ENCODE peak calls at places on chromosomes 11 and 22, in five cellular contexts. H is A549, R is dorsolateral prefrontal cortex, W is lung, N is cardiac septum. Y is an unnamed sample.

GRCh38 chr11:97201743-97202612 is 812.2 kb downstream of the JRKL start:
- DNase-seq in H (no peak), R (no peak), W (no peak), N (no peak), Y (no peak)

GRCh38 chr11:129803533-129803932 is 12.1 kb upstream of the TMEM45B start:
- DNase-seq in H (no peak), R (no peak), W (no peak), N (no peak), Y (no peak)

GRCh38 chr22:43230983-43231723 is 44.2 kb upstream of the TTLL12 start:
- DNase-seq in H (peak), R (peak), W (peak), N (no peak), Y (no peak)

GRCh38 chr22:32752326-32752725 is 49.2 kb upstream of the TIMP3 start:
- DNase-seq in H (no peak), R (no peak), W (no peak), N (no peak), Y (no peak)

GRCh38 chr11:359181-359714 is 10.1 kb upstream of the B4GALNT4 start:
- DNase-seq in H (no peak), R (no peak), W (no peak), N (peak), Y (no peak)

GRCh38 chr22:48754611-48755331 is 1072.9 kb downstream of the BRD1 start:
- DNase-seq in H (no peak), R (peak), W (peak), N (peak), Y (no peak)

GRCh38 chr11:115693002-115693401 is 188.8 kb upstream of the CADM1 start:
- DNase-seq in H (no peak), R (no peak), W (no peak), N (peak), Y (no peak)

GRCh38 chr22:19812910-19813309 is 41.8 kb downstream of the GNB1L start:
- DNase-seq in H (no peak), R (peak), W (no peak), N (peak), Y (no peak)

GRCh38 chr11:100098560-100098959 is 588.5 kb upstream of the ARHGAP42 start:
- DNase-seq in H (no peak), R (no peak), W (no peak), N (no peak), Y (no peak)

GRCh38 chr11:7563269-7563668 is 49.5 kb downstream of the PPFIBP2 start:
- DNase-seq in H (no peak), R (no peak), W (no peak), N (no peak), Y (no peak)

GRCh38 chr22:32175751-32176644 is 16.9 kb upstream of the C22orf42 start:
- DNase-seq in H (no peak), R (no peak), W (no peak), N (no peak), Y (no peak)

GRCh38 chr11:79762271-79762935 is 321.6 kb upstream of the TENM4 start:
- DNase-seq in H (peak), R (no peak), W (no peak), N (no peak), Y (no peak)

GRCh38 chr11:110317516-110317932 is 21.1 kb upstream of the RDX start:
- DNase-seq in H (no peak), R (no peak), W (no peak), N (no peak), Y (no peak)

GRCh38 chr11:385594-386351 is 8.2 kb upstream of the PKP3 start:
- DNase-seq in H (no peak), R (no peak), W (no peak), N (no peak), Y (no peak)

GRCh38 chr11:1023811-1024596 is 12.5 kb downstream of the MUC6 start:
- DNase-seq in H (no peak), R (no peak), W (no peak), N (no peak), Y (no peak)

GRCh38 chr11:64489831-64490441 is 101.1 kb upstream of the SLC22A12 start:
- DNase-seq in H (peak), R (peak), W (peak), N (no peak), Y (no peak)

GRCh38 chr22:22348127-22348814 is 103.7 kb downstream of the VPREB1 start:
- DNase-seq in H (peak), R (peak), W (no peak), N (no peak), Y (no peak)

GRCh38 chr11:66810576-66811185 is 32.6 kb upstream of the RCE1 start:
- DNase-seq in H (no peak), R (no peak), W (no peak), N (no peak), Y (no peak)

GRCh38 chr11:66478823-66479740 is 1.2 kb upstream of the DPP3 start:
- DNase-seq in H (peak), R (no peak), W (peak), N (no peak), Y (no peak)

GRCh38 chr11:62132188-62132587 is 8.4 kb downstream of the INCENP start:
- DNase-seq in H (no peak), R (no peak), W (no peak), N (peak), Y (no peak)

GRCh38 chr11:32829157-32829679 is 509 bp upstream of the PRRG4 start:
- DNase-seq in H (no peak), R (no peak), W (no peak), N (no peak), Y (no peak)

GRCh38 chr11:69387409-69387885 is 93.5 kb downstream of the MYEOV start:
- DNase-seq in H (no peak), R (no peak), W (no peak), N (no peak), Y (no peak)

GRCh38 chr22:44634426-44635321 is 67.3 kb upstream of the PRR5 start:
- DNase-seq in H (no peak), R (peak), W (no peak), N (no peak), Y (no peak)

GRCh38 chr22:41474878-41475451 is 6.0 kb downstream of the ACO2 start:
- DNase-seq in H (no peak), R (no peak), W (no peak), N (no peak), Y (no peak)

GRCh38 chr22:29606320-29606719 is 2.9 kb downstream of the NF2 start:
- DNase-seq in H (no peak), R (no peak), W (no peak), N (no peak), Y (no peak)

GRCh38 chr11:13227676-13228255 is 49.8 kb upstream of the BMAL1 start:
- DNase-seq in H (no peak), R (no peak), W (no peak), N (no peak), Y (no peak)

GRCh38 chr11:77871855-77872254 is 50.9 kb downstream of the AAMDC start:
- DNase-seq in H (no peak), R (no peak), W (no peak), N (no peak), Y (no peak)

GRCh38 chr11:122089111-122089510 is 26.9 kb downstream of the BLID start:
- DNase-seq in H (no peak), R (no peak), W (no peak), N (no peak), Y (no peak)

GRCh38 chr11:95498731-95499396 is 267.9 kb upstream of the SESN3 start:
- DNase-seq in H (peak), R (no peak), W (no peak), N (no peak), Y (no peak)

GRCh38 chr11:73221451-73221850 is 3.4 kb downstream of the P2RY2 start:
- DNase-seq in H (no peak), R (no peak), W (no peak), N (no peak), Y (no peak)

GRCh38 chr11:5992604-5993251 is 5.9 kb upstream of the OR52L1 start:
- DNase-seq in H (peak), R (no peak), W (no peak), N (no peak), Y (peak)

GRCh38 chr11:6563121-6563619 is 40.2 kb downstream of the RRP8 start:
- DNase-seq in H (no peak), R (no peak), W (peak), N (no peak), Y (no peak)

GRCh38 chr22:35299217-35299716 is 427 bp upstream of the TOM1 start:
- DNase-seq in H (no peak), R (no peak), W (no peak), N (no peak), Y (no peak)

GRCh38 chr11:1161410-1162152 is 3.8 kb downstream of the MUC5AC start:
- DNase-seq in H (no peak), R (no peak), W (no peak), N (peak), Y (no peak)

GRCh38 chr11:70490723-70491558 is 92.6 kb downstream of the CTTN start:
- DNase-seq in H (no peak), R (peak), W (no peak), N (peak), Y (no peak)

GRCh38 chr11:8757047-8757446 is 74.5 kb downstream of the RPL27A start:
- DNase-seq in H (no peak), R (no peak), W (no peak), N (peak), Y (no peak)

Y was measured in AG09309.